ENCODE peak calls at places on chromosomes 6 and 20, in ten cellular contexts. J is PC-3, E is prostate gland, V is spleen, W is mammary epithelial cell, T is tibial artery, N is uterus, D is stomach, M is fibroblast of lung, H is body of pancreas. O is an unnamed sample.

GRCh38 chr6:152815230-152815922 is 64.8 kb downstream of the VIP start:
- DNase-seq in J (no peak), E (no peak), V (no peak), W (no peak), T (no peak), N (no peak), D (no peak), M (no peak), H (no peak), O (no peak)

GRCh38 chr6:137218473-137218916 is 690 bp downstream of the IFNGR1 start:
- DNase-seq in J (peak; percentile 60), E (peak; percentile 15), V (no peak), W (peak; percentile 78), T (no peak), N (peak; percentile 37), D (no peak), M (peak; percentile 40), H (peak; percentile 65), O (peak; percentile 61)

GRCh38 chr6:166410426-166410935 is 27.7 kb upstream of the MPC1 start:
- DNase-seq in J (no peak), E (no peak), V (no peak), W (no peak), T (peak; percentile 41), N (no peak), D (no peak), M (no peak), H (no peak), O (no peak)

GRCh38 chr20:35601021-35601973 is 14.3 kb upstream of the SPAG4 start:
- DNase-seq in J (no peak), E (peak; percentile 63), V (peak; percentile 94), W (peak; percentile 76), T (peak; percentile 85), N (peak; percentile 71), D (peak; percentile 83), M (peak; percentile 72), H (peak; percentile 82), O (peak; percentile 88)

GRCh38 chr6:23349521-23350147 is 776.4 kb upstream of the NRSN1 start:
- DNase-seq in J (peak; percentile 99), E (no peak), V (no peak), W (peak; percentile 94), T (no peak), N (no peak), D (no peak), M (peak; percentile 77), H (no peak), O (peak; percentile 61)

GRCh38 chr6:132063738-132064137 is 112.6 kb upstream of the CCN2 start:
- DNase-seq in J (peak; percentile 80), E (no peak), V (no peak), W (peak; percentile 83), T (no peak), N (peak; percentile 31), D (no peak), M (peak; percentile 57), H (no peak), O (peak; percentile 45)

GRCh38 chr20:13501500-13501899 is 137.2 kb downstream of the TASP1 start:
- DNase-seq in J (no peak), E (no peak), V (no peak), W (no peak), T (no peak), N (no peak), D (no peak), M (no peak), H (no peak), O (no peak)

GRCh38 chr20:53581444-53582311 is 12.0 kb downstream of the ZNF217 start:
- DNase-seq in J (peak; percentile 57), E (no peak), V (peak; percentile 81), W (no peak), T (no peak), N (no peak), D (peak; percentile 26), M (no peak), H (no peak), O (no peak)

GRCh38 chr20:38242848-38243449 is 17.6 kb downstream of the KIAA1755 start:
- DNase-seq in J (peak; percentile 50), E (no peak), V (peak; percentile 34), W (no peak), T (no peak), N (no peak), D (no peak), M (no peak), H (no peak), O (no peak)

GRCh38 chr20:23412026-23412425 is 9.3 kb downstream of the NAPB start:
- DNase-seq in J (no peak), E (no peak), V (no peak), W (no peak), T (no peak), N (no peak), D (no peak), M (peak; percentile 50), H (no peak), O (no peak)

GRCh38 chr6:107488875-107489635 is 862 bp upstream of the SOBP start:
- DNase-seq in J (no peak), E (peak; percentile 22), V (peak; percentile 79), W (peak; percentile 17), T (peak; percentile 71), N (peak; percentile 26), D (no peak), M (peak; percentile 37), H (peak; percentile 19), O (peak; percentile 28)

DNA sequence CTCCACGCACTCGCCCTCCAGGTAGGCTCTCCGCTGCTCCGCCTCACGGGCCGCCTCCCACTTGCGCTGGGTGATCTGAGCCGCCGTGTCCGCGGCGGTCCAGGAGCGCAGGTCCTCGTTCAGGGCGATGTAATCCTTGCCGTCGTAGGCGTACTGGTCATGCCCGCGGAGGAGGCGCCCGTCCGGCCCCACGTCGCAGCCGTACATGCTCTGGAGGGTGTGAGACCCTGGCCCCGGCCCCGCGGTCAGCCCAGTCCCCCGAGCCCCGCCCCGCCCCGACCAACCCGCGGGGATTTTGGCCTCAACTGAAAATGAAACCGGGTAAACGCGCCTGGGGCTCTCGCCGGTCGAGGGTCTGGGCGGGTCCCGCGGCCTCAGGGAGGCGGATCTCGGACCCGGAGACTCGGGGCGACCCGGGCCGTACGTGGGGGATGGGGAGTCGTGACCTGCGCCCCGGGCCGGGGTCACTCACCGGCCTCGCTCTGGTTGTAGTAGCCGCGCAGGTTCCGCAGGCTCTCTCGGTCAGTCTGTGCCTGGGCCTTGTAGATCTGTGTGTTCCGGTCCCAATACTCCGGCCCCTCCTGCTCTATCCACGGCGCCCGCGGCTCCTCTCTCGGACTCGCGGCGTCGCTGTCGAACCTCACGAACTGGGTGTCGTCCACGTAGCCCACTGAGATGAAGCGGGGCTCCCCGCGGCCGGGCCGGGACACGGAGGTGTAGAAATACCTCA is 598 bp downstream of the HLA-B start:
- DNase-seq in J (peak; percentile 9), E (no peak), V (peak; percentile 90), W (peak; percentile 35), T (peak; percentile 79), N (peak; percentile 51), D (peak; percentile 49), M (peak; percentile 30), H (peak; percentile 51), O (no peak)
- TF ChIP-seq CTCF in J (no peak), E (no peak), V (no peak), W (no peak), T (no peak), N (no peak), D (no peak), M (no peak), H (no peak), O (no peak)

GRCh38 chr6:92779758-92780157 is 639.6 kb downstream of the EPHA7 start:
- DNase-seq in J (peak; percentile 83), E (peak; percentile 7), V (no peak), W (peak; percentile 11), T (no peak), N (peak; percentile 47), D (no peak), M (peak; percentile 80), H (peak; percentile 24), O (peak; percentile 30)

GRCh38 chr6:92784235-92784634 is 635.1 kb downstream of the EPHA7 start:
- DNase-seq in J (no peak), E (no peak), V (no peak), W (no peak), T (no peak), N (no peak), D (no peak), M (no peak), H (no peak), O (no peak)
- TF ChIP-seq CTCF in J (no peak), E (no peak), V (no peak), W (no peak), T (no peak), N (no peak), D (no peak), M (no peak), H (no peak), O (no peak)

DNA sequence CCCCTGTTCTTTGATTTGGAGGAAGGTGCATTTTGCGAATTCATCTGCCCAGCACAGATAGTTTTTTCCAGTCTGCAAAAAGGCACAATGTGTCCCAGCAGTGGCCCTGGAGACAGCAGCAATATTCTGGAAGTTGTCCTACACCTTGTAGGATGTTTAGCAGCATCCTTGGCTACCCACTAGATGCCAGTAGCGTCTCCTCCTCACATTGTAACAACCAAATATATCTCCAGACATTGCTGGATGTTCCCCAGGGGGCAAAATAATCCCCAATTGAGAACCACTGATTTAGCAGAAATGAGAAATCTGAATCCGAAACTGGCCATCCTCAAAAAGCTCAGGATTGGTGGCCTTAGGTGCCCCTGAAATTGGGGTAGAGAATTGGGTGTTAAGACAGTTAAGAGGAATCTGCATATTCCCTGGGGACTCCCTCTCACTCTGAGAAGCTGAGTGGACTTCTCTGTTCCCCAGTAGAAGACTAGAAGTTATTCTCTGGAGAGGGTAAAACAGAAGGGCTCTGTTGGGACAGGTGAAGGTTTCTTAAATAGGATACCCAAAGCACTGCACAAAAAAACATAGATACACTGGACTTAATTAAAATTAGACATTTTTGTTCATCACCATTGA is 12.1 kb downstream of the SUN5 start:
- DNase-seq in J (no peak), E (no peak), V (no peak), W (no peak), T (no peak), N (no peak), D (no peak), M (no peak), H (no peak), O (no peak)
- TF ChIP-seq CTCF in J (no peak), E (no peak), V (no peak), W (no peak), T (no peak), N (no peak), D (no peak), M (no peak), H (no peak), O (no peak)

GRCh38 chr6:111356551-111356950 is 126.5 kb downstream of the REV3L start:
- DNase-seq in J (no peak), E (no peak), V (no peak), W (no peak), T (no peak), N (no peak), D (no peak), M (no peak), H (no peak), O (no peak)

GRCh38 chr6:111358454-111358853 is 124.6 kb downstream of the REV3L start:
- DNase-seq in J (peak; percentile 73), E (no peak), V (no peak), W (peak; percentile 16), T (no peak), N (no peak), D (no peak), M (no peak), H (no peak), O (no peak)

GRCh38 chr6:111367393-111368088 is 115.5 kb downstream of the REV3L start:
- DNase-seq in J (no peak), E (no peak), V (no peak), W (no peak), T (no peak), N (no peak), D (no peak), M (peak; percentile 37), H (no peak), O (no peak)

GRCh38 chr6:111357680-111358079 is 125.3 kb downstream of the REV3L start:
- DNase-seq in J (no peak), E (no peak), V (no peak), W (no peak), T (no peak), N (no peak), D (no peak), M (no peak), H (no peak), O (no peak)

GRCh38 chr6:111361648-111362047 is 121.4 kb downstream of the REV3L start:
- DNase-seq in J (peak; percentile 48), E (no peak), V (no peak), W (peak; percentile 17), T (no peak), N (no peak), D (no peak), M (peak; percentile 51), H (peak; percentile 22), O (peak; percentile 31)
- TF ChIP-seq CTCF in J (peak; percentile 62), E (no peak), V (peak; percentile 19), W (peak; percentile 13), T (peak; percentile 38), N (peak; percentile 38), D (peak; percentile 31), M (peak; percentile 57), H (peak; percentile 45), O (peak; percentile 41)